ENCODE peak calls at places on chromosomes 12 and 14, in seven cellular contexts. A, I, F, Y, T, P and Q are unnamed samples.

GRCh38 chr14:99732436-99733220 is 48.5 kb downstream of the CYP46A1 start:
- DNase-seq in I (no peak), Y (no peak), A (no peak), P (no peak), T (no peak), F (no peak), Q (no peak)

GRCh38 chr12:42508913-42509312 is 80.6 kb downstream of the PRICKLE1 start:
- DNase-seq in P (no peak), Y (no peak), F (no peak), I (no peak), T (no peak), A (no peak), Q (no peak)

GRCh38 chr12:67026847-67027246 is 242.3 kb upstream of the CAND1 start:
- DNase-seq in I (no peak), T (no peak), A (no peak), P (no peak), F (no peak), Y (no peak), Q (no peak)

GRCh38 chr12:95605875-95606274 is 54.6 kb upstream of the USP44 start:
- DNase-seq in P (no peak), T (no peak), Y (peak), F (no peak), A (no peak), I (no peak), Q (no peak)

GRCh38 chr12:71029302-71029701 is 108.8 kb upstream of the PTPRR start:
- DNase-seq in I (no peak), Y (no peak), A (no peak), F (no peak), T (no peak), P (no peak), Q (no peak)

GRCh38 chr14:99315197-99315596 is 43.2 kb upstream of the BCL11B start:
- DNase-seq in T (no peak), A (no peak), Y (no peak), F (no peak), P (no peak), I (no peak), Q (no peak)

GRCh38 chr14:104082807-104083206 is 2.7 kb upstream of the ASPG start:
- DNase-seq in I (peak), A (no peak), F (no peak), T (no peak), Y (no peak), P (no peak), Q (no peak)

GRCh38 chr12:27347779-27348178 is 15.1 kb downstream of the BMAL2 start:
- DNase-seq in T (no peak), P (no peak), I (no peak), A (no peak), F (no peak), Y (no peak), Q (no peak)

GRCh38 chr12:128848371-128848770 is 4.9 kb upstream of the GLT1D1 start:
- DNase-seq in Y (no peak), F (no peak), A (no peak), I (no peak), T (no peak), P (no peak), Q (no peak)

GRCh38 chr12:128840862-128841468 is 12.3 kb upstream of the GLT1D1 start:
- DNase-seq in A (no peak), T (no peak), P (peak), Y (no peak), I (no peak), F (no peak), Q (no peak)

GRCh38 chr12:128843538-128843937 is 9.7 kb upstream of the GLT1D1 start:
- DNase-seq in F (no peak), Y (no peak), T (no peak), I (no peak), P (no peak), A (no peak), Q (no peak)

GRCh38 chr12:128842579-128842978 is 10.7 kb upstream of the GLT1D1 start:
- DNase-seq in A (no peak), F (no peak), T (no peak), P (no peak), Y (no peak), I (no peak), Q (no peak)

GRCh38 chr12:128844031-128844635 is 9.1 kb upstream of the GLT1D1 start:
- DNase-seq in A (no peak), Y (no peak), P (no peak), T (no peak), I (no peak), F (no peak), Q (no peak)
- TF ChIP-seq CTCF in A (no peak), Y (peak), P (peak), T (no peak), I (no peak), F (no peak), Q (no peak)

DNA sequence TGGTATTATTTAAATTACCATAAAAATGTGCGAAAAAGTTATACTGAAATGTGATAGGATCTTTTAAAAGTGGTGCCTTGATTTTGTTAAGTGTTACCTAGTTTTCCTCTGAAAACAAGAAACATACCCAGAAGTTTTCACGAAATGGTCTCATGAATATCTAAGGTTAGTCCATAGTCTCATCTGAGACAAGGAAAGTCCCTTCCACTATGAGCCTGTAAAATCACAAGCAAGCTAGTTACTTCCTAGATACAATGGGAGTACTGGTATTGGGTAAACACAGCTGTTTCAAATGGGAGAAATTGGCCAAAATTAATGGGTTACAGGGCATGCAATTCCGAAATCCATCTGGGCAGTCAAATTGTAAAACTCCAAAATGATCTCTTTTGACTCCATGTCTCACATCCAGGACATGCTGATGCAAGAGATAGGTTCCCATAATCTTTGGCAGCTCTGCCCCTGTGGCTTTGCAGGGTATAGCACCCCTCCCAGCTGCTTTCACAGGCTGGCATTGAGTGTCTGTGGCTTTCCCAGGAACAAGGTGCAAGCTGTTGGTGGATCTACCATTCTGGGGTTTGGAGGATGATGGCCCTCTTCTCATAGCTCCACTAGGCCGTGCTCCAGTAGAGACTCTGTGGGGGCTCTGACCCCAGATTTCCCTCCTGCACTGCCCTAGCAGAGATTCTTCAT is 271.4 kb downstream of the NAV3 start:
- DNase-seq in I (no peak), F (no peak), A (no peak), T (no peak), Y (no peak), P (no peak), Q (no peak)
- TF ChIP-seq CTCF in I (no peak), F (no peak), A (no peak), T (no peak), Y (peak), P (no peak), Q (no peak)

DNA sequence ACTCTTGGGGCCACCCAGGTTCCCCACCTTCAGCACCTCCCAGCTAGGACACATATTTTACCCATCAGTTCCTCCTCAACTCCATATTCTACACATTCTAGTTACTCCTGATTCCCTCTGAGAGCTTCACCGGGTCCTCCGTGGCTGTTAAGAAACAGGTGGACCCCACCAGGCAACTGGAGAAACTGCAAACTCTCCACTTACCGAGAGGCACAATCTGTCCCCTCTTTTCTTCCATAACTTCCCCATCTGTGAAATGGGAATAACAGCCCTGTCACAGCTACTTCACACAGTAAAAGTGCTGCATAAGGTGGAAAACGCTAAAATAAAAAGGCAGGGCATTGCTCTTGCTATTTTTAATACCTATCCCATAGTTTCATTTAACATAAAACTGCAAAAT is 1.5 kb downstream of the SLC7A8 start:
- DNase-seq in I (no peak), A (no peak), Y (no peak), P (no peak), T (no peak), F (no peak), Q (no peak)
- TF ChIP-seq CTCF in I (no peak), A (no peak), Y (no peak), P (no peak), T (no peak), F (no peak), Q (no peak)

DNA sequence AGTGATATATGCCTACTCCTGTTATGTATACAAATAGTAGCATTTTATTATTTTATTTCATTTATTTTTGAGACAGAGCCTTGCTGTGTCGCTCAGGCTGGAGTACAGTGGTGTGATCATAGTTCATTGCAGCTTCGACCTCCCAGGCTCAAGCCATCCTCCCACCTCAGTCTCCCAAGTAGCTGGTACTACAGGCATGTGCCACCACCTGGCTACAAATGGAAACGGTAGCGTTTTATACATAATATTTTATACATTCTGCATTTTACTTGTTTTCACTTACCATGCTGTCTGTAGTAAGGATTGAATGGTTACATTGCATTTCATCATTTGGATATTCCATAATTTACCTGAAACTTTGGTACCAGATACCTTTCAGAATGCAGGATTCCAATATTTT is 14.1 kb downstream of the C1R start:
- DNase-seq in P (no peak), I (no peak), Y (no peak), T (no peak), F (no peak), A (no peak), Q (no peak)
- TF ChIP-seq CTCF in P (peak), I (no peak), Y (no peak), T (no peak), F (no peak), A (no peak), Q (no peak)

GRCh38 chr12:132907216-132907615 is 19.8 kb upstream of the CHFR start:
- DNase-seq in T (no peak), Y (no peak), I (no peak), A (no peak), P (no peak), F (no peak), Q (no peak)

GRCh38 chr12:132899033-132899432 is 11.6 kb upstream of the CHFR start:
- DNase-seq in F (no peak), T (no peak), Y (no peak), A (no peak), P (no peak), I (no peak), Q (no peak)

GRCh38 chr12:132908145-132909029 is 21.0 kb upstream of the CHFR start:
- DNase-seq in P (peak), I (peak), Y (peak), A (peak), T (no peak), F (peak), Q (peak)

GRCh38 chr12:132909030-132909368 is 21.6 kb upstream of the CHFR start:
- DNase-seq in T (no peak), F (no peak), A (no peak), I (no peak), P (no peak), Y (no peak), Q (no peak)

GRCh38 chr12:132904718-132905328 is 17.4 kb upstream of the CHFR start:
- DNase-seq in Y (no peak), I (peak), T (no peak), F (peak), A (no peak), P (peak), Q (peak)
- TF ChIP-seq CTCF in Y (peak), I (peak), T (no peak), F (peak), A (peak), P (peak), Q (peak)